ENCODE peak calls at places on chromosomes 3 and 15, in seven cellular contexts. One of them, this sample, is unnamed.

GRCh38 chr15:41972341-41973237 is at the start of gene EHD4:
- DNase-seq in sigmoid colon: peak; percentile 99
- DNase-seq in H1: peak; percentile 94
- DNase-seq in K562: peak; percentile 99
- DNase-seq in SK-N-SH: peak; percentile 97
- DNase-seq in stomach: peak; percentile 99
- DNase-seq in GM23338: peak; percentile 99
- DNase-seq in this sample: peak; percentile 95

GRCh38 chr15:85778107-85778776 is 16.5 kb downstream of the KLHL25 start:
- DNase-seq in H1: no peak
- DNase-seq in sigmoid colon: no peak
- DNase-seq in K562: no peak
- DNase-seq in GM23338: no peak
- DNase-seq in stomach: no peak
- DNase-seq in SK-N-SH: no peak
- DNase-seq in this sample: peak; percentile 9

GRCh38 chr3:43286886-43287301 is 554 bp downstream of the SNRK start:
- DNase-seq in H1: no peak
- DNase-seq in SK-N-SH: peak; percentile 79
- DNase-seq in K562: peak; percentile 51
- DNase-seq in GM23338: peak; percentile 43
- DNase-seq in stomach: no peak
- DNase-seq in sigmoid colon: no peak
- DNase-seq in this sample: no peak

GRCh38 chr3:152071924-152072323 is 196.8 kb upstream of the MBNL1 start:
- DNase-seq in stomach: no peak
- DNase-seq in K562: peak; percentile 50
- DNase-seq in sigmoid colon: no peak
- DNase-seq in SK-N-SH: peak; percentile 20
- DNase-seq in GM23338: peak; percentile 56
- DNase-seq in H1: no peak
- DNase-seq in this sample: peak; percentile 43

GRCh38 chr3:10011644-10012043 is 14.6 kb upstream of the FANCD2 start:
- DNase-seq in stomach: no peak
- DNase-seq in GM23338: no peak
- DNase-seq in K562: no peak
- DNase-seq in SK-N-SH: no peak
- DNase-seq in H1: no peak
- DNase-seq in sigmoid colon: no peak
- DNase-seq in this sample: no peak

GRCh38 chr3:124691599-124691998 is 38.7 kb upstream of the UMPS start:
- DNase-seq in stomach: no peak
- DNase-seq in SK-N-SH: peak; percentile 30
- DNase-seq in sigmoid colon: no peak
- DNase-seq in GM23338: peak; percentile 49
- DNase-seq in H1: no peak
- DNase-seq in K562: no peak
- DNase-seq in this sample: no peak

GRCh38 chr3:27479816-27480543 is 4.2 kb downstream of the SLC4A7 start:
- DNase-seq in SK-N-SH: no peak
- DNase-seq in K562: no peak
- DNase-seq in sigmoid colon: no peak
- DNase-seq in GM23338: no peak
- DNase-seq in H1: no peak
- DNase-seq in stomach: no peak
- DNase-seq in this sample: no peak

GRCh38 chr3:129618186-129618820 is 11.8 kb upstream of the PLXND1 start:
- DNase-seq in K562: no peak
- DNase-seq in H1: no peak
- DNase-seq in sigmoid colon: peak; percentile 63
- DNase-seq in stomach: no peak
- DNase-seq in GM23338: no peak
- DNase-seq in SK-N-SH: no peak
- DNase-seq in this sample: no peak

GRCh38 chr3:187210555-187211327 is 13.5 kb downstream of the RTP1 start:
- DNase-seq in K562: peak; percentile 25
- DNase-seq in sigmoid colon: no peak
- DNase-seq in SK-N-SH: no peak
- DNase-seq in stomach: no peak
- DNase-seq in H1: no peak
- DNase-seq in GM23338: peak; percentile 72
- DNase-seq in this sample: no peak

GRCh38 chr3:111159391-111159790 is 87.8 kb downstream of the NECTIN3 start:
- DNase-seq in GM23338: no peak
- DNase-seq in H1: no peak
- DNase-seq in sigmoid colon: no peak
- DNase-seq in stomach: no peak
- DNase-seq in K562: no peak
- DNase-seq in SK-N-SH: no peak
- DNase-seq in this sample: no peak

GRCh38 chr15:69016021-69016595 is 1.6 kb downstream of the NOX5 start:
- DNase-seq in sigmoid colon: no peak
- DNase-seq in H1: no peak
- DNase-seq in GM23338: no peak
- DNase-seq in K562: no peak
- DNase-seq in SK-N-SH: no peak
- DNase-seq in stomach: no peak
- DNase-seq in this sample: no peak

GRCh38 chr15:29569533-29570092 is 252.7 kb downstream of the TJP1 start:
- DNase-seq in sigmoid colon: no peak
- DNase-seq in GM23338: peak; percentile 60
- DNase-seq in K562: no peak
- DNase-seq in stomach: no peak
- DNase-seq in SK-N-SH: no peak
- DNase-seq in H1: no peak
- DNase-seq in this sample: no peak

GRCh38 chr3:157373783-157374182 is 62.9 kb upstream of the PTX3 start:
- DNase-seq in H1: no peak
- DNase-seq in SK-N-SH: no peak
- DNase-seq in K562: no peak
- DNase-seq in stomach: no peak
- DNase-seq in sigmoid colon: no peak
- DNase-seq in GM23338: no peak
- DNase-seq in this sample: no peak

GRCh38 chr3:133505813-133506212 is 67.7 kb upstream of the CDV3 start:
- DNase-seq in sigmoid colon: no peak
- DNase-seq in K562: no peak
- DNase-seq in SK-N-SH: no peak
- DNase-seq in stomach: no peak
- DNase-seq in GM23338: no peak
- DNase-seq in H1: no peak
- DNase-seq in this sample: no peak

GRCh38 chr3:28206479-28206878 is 34.9 kb upstream of the CMC1 start:
- DNase-seq in K562: no peak
- DNase-seq in stomach: no peak
- DNase-seq in SK-N-SH: no peak
- DNase-seq in sigmoid colon: no peak
- DNase-seq in GM23338: peak; percentile 4
- DNase-seq in H1: no peak
- DNase-seq in this sample: no peak

GRCh38 chr3:22582291-22582690 is 620.8 kb upstream of the UBE2E2 start:
- DNase-seq in sigmoid colon: no peak
- DNase-seq in H1: no peak
- DNase-seq in K562: no peak
- DNase-seq in stomach: no peak
- DNase-seq in SK-N-SH: no peak
- DNase-seq in GM23338: no peak
- DNase-seq in this sample: no peak

GRCh38 chr3:137765310-137766033 is 1.4 kb downstream of the SOX14 start:
- DNase-seq in H1: no peak
- DNase-seq in K562: no peak
- DNase-seq in SK-N-SH: peak; percentile 44
- DNase-seq in sigmoid colon: no peak
- DNase-seq in stomach: no peak
- DNase-seq in GM23338: peak; percentile 41
- DNase-seq in this sample: no peak

GRCh38 chr15:95615436-95615835 is 715.1 kb upstream of the NR2F2 start:
- DNase-seq in SK-N-SH: no peak
- DNase-seq in GM23338: no peak
- DNase-seq in sigmoid colon: no peak
- DNase-seq in K562: no peak
- DNase-seq in H1: no peak
- DNase-seq in stomach: no peak
- DNase-seq in this sample: no peak

GRCh38 chr15:78065973-78066946 is 11.3 kb downstream of the TBC1D2B start:
- DNase-seq in stomach: no peak
- DNase-seq in GM23338: no peak
- DNase-seq in K562: no peak
- DNase-seq in H1: no peak
- DNase-seq in SK-N-SH: no peak
- DNase-seq in sigmoid colon: peak; percentile 65
- DNase-seq in this sample: no peak

GRCh38 chr3:173465898-173466678 is 68.5 kb downstream of the NLGN1 start:
- DNase-seq in SK-N-SH: no peak
- DNase-seq in sigmoid colon: no peak
- DNase-seq in K562: no peak
- DNase-seq in H1: no peak
- DNase-seq in GM23338: no peak
- DNase-seq in stomach: no peak
- DNase-seq in this sample: no peak

GRCh38 chr15:90829942-90830440 is 38.4 kb upstream of the FURIN start:
- DNase-seq in GM23338: no peak
- DNase-seq in sigmoid colon: no peak
- DNase-seq in stomach: no peak
- DNase-seq in SK-N-SH: no peak
- DNase-seq in H1: no peak
- DNase-seq in K562: no peak
- DNase-seq in this sample: peak; percentile 91

GRCh38 chr3:194250104-194251002 is 100.8 kb downstream of the CPN2 start:
- DNase-seq in H1: no peak
- DNase-seq in stomach: peak; percentile 7
- DNase-seq in GM23338: no peak
- DNase-seq in sigmoid colon: peak; percentile 88
- DNase-seq in K562: no peak
- DNase-seq in SK-N-SH: peak; percentile 84
- DNase-seq in this sample: no peak
- TF ChIP-seq POLR2AphosphoS5 in H1: no peak
- TF ChIP-seq POLR2AphosphoS5 in stomach: no peak
- TF ChIP-seq POLR2AphosphoS5 in GM23338: no peak
- TF ChIP-seq POLR2AphosphoS5 in sigmoid colon: peak; percentile 39
- TF ChIP-seq POLR2AphosphoS5 in K562: no peak
- TF ChIP-seq POLR2AphosphoS5 in SK-N-SH: peak; percentile 32
- TF ChIP-seq POLR2AphosphoS5 in this sample: no peak

DNA sequence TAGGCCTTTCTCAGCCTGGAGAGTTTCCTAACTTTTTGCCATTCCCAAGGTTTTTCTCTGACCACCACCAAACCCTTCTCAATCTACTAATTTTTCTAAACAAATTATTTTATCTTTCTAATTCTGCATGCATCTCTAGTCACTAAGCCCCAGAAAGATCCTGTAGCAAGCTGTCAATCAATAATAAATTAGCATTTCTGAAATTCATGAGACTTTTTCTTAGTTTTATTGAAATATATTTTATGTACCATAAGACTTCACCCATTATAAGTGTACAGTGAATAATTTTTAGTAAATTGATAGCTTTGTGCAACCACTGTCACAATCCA is 22.4 kb upstream of the AP4E1 start:
- DNase-seq in GM23338: no peak
- DNase-seq in K562: no peak
- DNase-seq in stomach: no peak
- DNase-seq in sigmoid colon: no peak
- DNase-seq in H1: no peak
- DNase-seq in SK-N-SH: no peak
- DNase-seq in this sample: no peak
- TF ChIP-seq CTCF in GM23338: no peak
- TF ChIP-seq CTCF in K562: no peak
- TF ChIP-seq CTCF in stomach: no peak
- TF ChIP-seq CTCF in sigmoid colon: no peak
- TF ChIP-seq CTCF in H1: no peak
- TF ChIP-seq CTCF in SK-N-SH: no peak
- TF ChIP-seq CTCF in this sample: no peak

GRCh38 chr15:60646595-60646994 is 167.7 kb upstream of the ICE2 start:
- DNase-seq in H1: no peak
- DNase-seq in SK-N-SH: no peak
- DNase-seq in K562: no peak
- DNase-seq in stomach: no peak
- DNase-seq in GM23338: no peak
- DNase-seq in sigmoid colon: no peak
- DNase-seq in this sample: no peak
- H3K27ac ChIP-seq in H1: no peak overlapping the region
- H3K27ac ChIP-seq in SK-N-SH: no peak overlapping the region
- H3K27ac ChIP-seq in K562: no peak overlapping the region
- H3K27ac ChIP-seq in stomach: no peak overlapping the region
- H3K27ac ChIP-seq in GM23338: no peak overlapping the region
- H3K27ac ChIP-seq in sigmoid colon: no peak overlapping the region
- H3K27ac ChIP-seq in this sample: no peak overlapping the region

GRCh38 chr15:83111149-83111548 is 3.7 kb downstream of the TM6SF1 start:
- DNase-seq in H1: no peak
- DNase-seq in K562: no peak
- DNase-seq in stomach: no peak
- DNase-seq in GM23338: no peak
- DNase-seq in SK-N-SH: no peak
- DNase-seq in sigmoid colon: no peak
- DNase-seq in this sample: no peak

GRCh38 chr15:83113881-83114280 is 6.4 kb downstream of the TM6SF1 start:
- DNase-seq in H1: no peak
- DNase-seq in stomach: no peak
- DNase-seq in sigmoid colon: no peak
- DNase-seq in K562: no peak
- DNase-seq in GM23338: no peak
- DNase-seq in SK-N-SH: no peak
- DNase-seq in this sample: no peak

GRCh38 chr15:83112233-83112958 is 5.0 kb downstream of the TM6SF1 start:
- DNase-seq in H1: no peak
- DNase-seq in SK-N-SH: no peak
- DNase-seq in K562: no peak
- DNase-seq in sigmoid colon: no peak
- DNase-seq in GM23338: no peak
- DNase-seq in stomach: no peak
- DNase-seq in this sample: no peak

GRCh38 chr15:83114305-83114704 is 6.9 kb downstream of the TM6SF1 start:
- DNase-seq in H1: no peak
- DNase-seq in sigmoid colon: no peak
- DNase-seq in stomach: no peak
- DNase-seq in GM23338: no peak
- DNase-seq in SK-N-SH: no peak
- DNase-seq in K562: no peak
- DNase-seq in this sample: no peak

DNA sequence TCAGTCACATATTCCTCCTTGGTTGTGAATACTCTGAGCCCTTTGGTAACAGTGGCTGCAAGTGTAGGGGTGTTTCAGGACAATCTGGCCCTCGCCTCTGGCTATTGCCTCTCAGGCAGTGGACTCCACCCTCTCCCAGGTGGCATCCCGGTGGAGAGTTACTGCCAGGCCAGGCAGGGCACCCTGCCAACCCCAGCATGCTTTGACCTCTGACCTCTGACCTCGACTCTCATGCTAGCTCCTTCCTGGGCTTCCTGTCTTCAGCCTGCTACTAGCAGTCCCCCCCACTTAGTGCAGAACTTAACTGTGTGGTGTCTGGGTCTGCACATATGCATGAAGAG is 5.5 kb downstream of the TM6SF1 start:
- DNase-seq in K562: no peak
- DNase-seq in SK-N-SH: no peak
- DNase-seq in sigmoid colon: no peak
- DNase-seq in GM23338: no peak
- DNase-seq in H1: no peak
- DNase-seq in stomach: no peak
- DNase-seq in this sample: no peak
- TF ChIP-seq POLR2AphosphoS5 in K562: no peak
- TF ChIP-seq POLR2AphosphoS5 in SK-N-SH: no peak
- TF ChIP-seq POLR2AphosphoS5 in sigmoid colon: no peak
- TF ChIP-seq POLR2AphosphoS5 in GM23338: no peak
- TF ChIP-seq POLR2AphosphoS5 in H1: no peak
- TF ChIP-seq POLR2AphosphoS5 in stomach: no peak
- TF ChIP-seq POLR2AphosphoS5 in this sample: no peak

GRCh38 chr3:139564290-139564861 is 24.8 kb upstream of the RBP1 start:
- DNase-seq in SK-N-SH: peak; percentile 56
- DNase-seq in sigmoid colon: no peak
- DNase-seq in K562: peak; percentile 13
- DNase-seq in GM23338: peak; percentile 69
- DNase-seq in stomach: no peak
- DNase-seq in H1: no peak
- DNase-seq in this sample: peak; percentile 13
- TF ChIP-seq CTCF in SK-N-SH: peak; percentile 13
- TF ChIP-seq CTCF in sigmoid colon: no peak
- TF ChIP-seq CTCF in K562: peak; percentile 48
- TF ChIP-seq CTCF in GM23338: peak; percentile 84
- TF ChIP-seq CTCF in stomach: peak; percentile 14
- TF ChIP-seq CTCF in H1: peak; percentile 71
- TF ChIP-seq CTCF in this sample: no peak

This sample was measured in HL-60.